ENCODE peak calls at places on chromosomes 3 and 15, in four cellular contexts. R, T, M and F are unnamed samples. For H3K4me1, the result is how much of the 10 kb centered on the place peaks cover.

GRCh38 chr15:28900892-28901586 is 15.3 kb downstream of the APBA2 start:
- DNase-seq in R (no peak), T (no peak), M (no peak), F (no peak)

GRCh38 chr3:122406198-122406597 is 9.7 kb downstream of the WDR5B start:
- DNase-seq in R (no peak), T (no peak), M (no peak), F (no peak)

GRCh38 chr3:68090571-68090970 is 436.2 kb upstream of the SUCLG2 start:
- DNase-seq in R (no peak), T (no peak), M (no peak), F (no peak)

GRCh38 chr3:188212308-188212969 is 58.5 kb downstream of the LPP start:
- DNase-seq in R (peak), T (no peak), M (no peak), F (no peak)

GRCh38 chr15:101121511-101122090 is 130.2 kb downstream of the CHSY1 start:
- DNase-seq in R (no peak), T (no peak), M (peak), F (no peak)

GRCh38 chr15:60840703-60841411 is 361.9 kb upstream of the ICE2 start:
- DNase-seq in R (no peak), T (no peak), M (no peak), F (no peak)

GRCh38 chr3:145272684-145273083 is 888.3 kb downstream of the PLOD2 start:
- DNase-seq in R (no peak), T (no peak), M (no peak), F (no peak)

GRCh38 chr3:152197937-152198336 is 70.8 kb upstream of the MBNL1 start:
- DNase-seq in R (no peak), T (no peak), M (peak), F (no peak)

GRCh38 chr3:32176989-32177701 is 61.3 kb upstream of the CMTM8 start:
- DNase-seq in R (peak), T (peak), M (peak), F (peak)

GRCh38 chr3:105905328-105905727 is 36.5 kb upstream of the CBLB start:
- DNase-seq in R (no peak), T (no peak), M (no peak), F (no peak)

GRCh38 chr3:45753095-45753494 is 43.2 kb downstream of the SLC6A20 start:
- DNase-seq in R (no peak), T (no peak), M (no peak), F (no peak)

GRCh38 chr3:188476930-188477329 is 323.0 kb downstream of the LPP start:
- DNase-seq in R (no peak), T (no peak), M (no peak), F (no peak)

GRCh38 chr3:194133661-194134230 is 2.2 kb upstream of the HES1 start:
- DNase-seq in R (peak), T (no peak), M (peak), F (no peak)

GRCh38 chr3:197475514-197475913 is 80.3 kb downstream of the BDH1 start:
- DNase-seq in R (no peak), T (no peak), M (no peak), F (no peak)

GRCh38 chr3:127027061-127027735 is 44.3 kb downstream of the PLXNA1 start:
- DNase-seq in R (no peak), T (no peak), M (no peak), F (no peak)

GRCh38 chr3:88219138-88219792 is 69.5 kb downstream of the C3orf38 start:
- DNase-seq in R (peak), T (no peak), M (peak), F (no peak)

GRCh38 chr3:106114848-106115247 is 246.0 kb upstream of the CBLB start:
- DNase-seq in R (no peak), T (no peak), M (peak), F (no peak)

GRCh38 chr15:90885432-90886290 is 1.4 kb downstream of the FES start:
- DNase-seq in R (no peak), T (no peak), M (peak), F (no peak)

GRCh38 chr3:63609834-63610233 is 42.6 kb upstream of the SNTN start:
- DNase-seq in R (no peak), T (no peak), M (no peak), F (no peak)

GRCh38 chr3:96200897-96201296 is 613.5 kb upstream of the EPHA6 start:
- DNase-seq in R (no peak), T (no peak), M (no peak), F (no peak)

GRCh38 chr15:49135342-49135857 is 20.0 kb downstream of the COPS2 start:
- DNase-seq in R (no peak), T (no peak), M (no peak), F (no peak)

GRCh38 chr3:38542401-38543298 is 46.5 kb downstream of the EXOG start:
- DNase-seq in R (no peak), T (no peak), M (no peak), F (no peak)

GRCh38 chr15:77419050-77419835 is 661 bp downstream of the PEAK1 start:
- DNase-seq in R (no peak), T (no peak), M (peak), F (no peak)

GRCh38 chr15:81061490-81062235 is 60.9 kb downstream of the TLNRD1 start:
- DNase-seq in R (no peak), T (no peak), M (no peak), F (no peak)

GRCh38 chr3:31305324-31305723 is 227.4 kb upstream of the STT3B start:
- DNase-seq in R (no peak), T (no peak), M (no peak), F (no peak)

GRCh38 chr15:66047321-66048024 is 178.2 kb downstream of the RAB11A start:
- DNase-seq in R (no peak), T (no peak), M (no peak), F (no peak)

GRCh38 chr3:44814751-44815150 is 47.0 kb upstream of the TMEM42 start:
- DNase-seq in R (no peak), T (no peak), M (no peak), F (no peak)

GRCh38 chr3:115789480-115789879 is 166.2 kb downstream of the GAP43 start:
- DNase-seq in R (no peak), T (no peak), M (no peak), F (no peak)
- H3K4me1 ChIP-seq in R (half or more), T (half or more), M (under half), F (under half)

GRCh38 chr15:98838387-98839259 is 169.0 kb downstream of the PGPEP1L start:
- DNase-seq in R (no peak), T (no peak), M (no peak), F (no peak)

GRCh38 chr15:98830034-98830634 is 177.5 kb downstream of the PGPEP1L start:
- DNase-seq in R (no peak), T (no peak), M (no peak), F (no peak)

GRCh38 chr15:98835889-98836288 is 171.7 kb downstream of the PGPEP1L start:
- DNase-seq in R (no peak), T (no peak), M (no peak), F (no peak)

GRCh38 chr15:98840010-98840409 is 167.6 kb downstream of the PGPEP1L start:
- DNase-seq in R (no peak), T (no peak), M (no peak), F (no peak)

DNA sequence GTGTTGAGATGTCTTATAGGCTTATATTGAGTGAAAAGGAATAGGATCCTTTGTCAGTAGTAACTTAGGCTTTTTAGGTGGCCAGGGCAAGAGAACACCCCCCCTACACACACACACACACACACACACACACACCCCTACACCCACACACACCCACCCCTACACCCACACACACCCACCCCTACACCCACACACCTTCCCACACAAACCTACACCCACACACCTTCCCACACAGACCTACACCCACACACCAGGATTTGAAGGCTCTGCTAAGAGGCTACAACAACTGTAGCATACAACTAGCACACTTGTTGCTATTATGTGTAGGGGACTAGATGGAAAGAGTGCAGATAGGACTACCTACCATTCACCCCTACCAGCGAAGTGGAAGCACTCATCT is 172.6 kb downstream of the PGPEP1L start:
- DNase-seq in R (no peak), T (no peak), M (no peak), F (no peak)
- TF ChIP-seq SIN3A in R (no peak), T (no peak), M (no peak), F (no peak)

GRCh38 chr3:182294256-182294655 is 499.0 kb upstream of the ATP11B start:
- DNase-seq in R (no peak), T (no peak), M (no peak), F (no peak)

GRCh38 chr3:182294696-182295095 is 498.6 kb upstream of the ATP11B start:
- DNase-seq in R (no peak), T (no peak), M (no peak), F (no peak)

GRCh38 chr3:182292586-182292985 is 500.7 kb upstream of the ATP11B start:
- DNase-seq in R (no peak), T (no peak), M (no peak), F (no peak)
- TF ChIP-seq TCF7L2 in R (no peak), T (no peak), M (no peak), F (no peak)

DNA sequence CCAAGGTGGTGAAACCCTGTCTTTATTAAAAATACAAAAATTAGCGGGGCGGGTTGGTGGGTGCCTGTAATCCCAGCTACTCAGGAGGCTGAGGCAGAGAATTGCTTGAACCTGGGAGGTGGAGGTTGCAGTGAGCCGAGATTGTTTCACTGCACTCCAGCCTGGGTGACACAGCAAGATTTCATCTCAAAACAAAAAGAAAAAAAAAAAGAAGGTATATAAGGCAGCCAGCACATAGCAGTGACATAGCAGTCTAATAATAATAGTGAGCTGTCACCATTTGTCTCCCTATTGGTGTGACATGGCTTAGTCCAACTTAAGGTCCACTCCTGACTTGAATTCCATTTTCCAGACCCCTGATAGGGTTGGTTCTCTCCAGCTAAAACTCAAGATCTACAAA is 8.8 kb upstream of the LACTB start:
- DNase-seq in R (no peak), T (no peak), M (peak), F (no peak)
- H3K4me1 ChIP-seq in R (under half), T (under half), M (under half), F (under half)

DNA sequence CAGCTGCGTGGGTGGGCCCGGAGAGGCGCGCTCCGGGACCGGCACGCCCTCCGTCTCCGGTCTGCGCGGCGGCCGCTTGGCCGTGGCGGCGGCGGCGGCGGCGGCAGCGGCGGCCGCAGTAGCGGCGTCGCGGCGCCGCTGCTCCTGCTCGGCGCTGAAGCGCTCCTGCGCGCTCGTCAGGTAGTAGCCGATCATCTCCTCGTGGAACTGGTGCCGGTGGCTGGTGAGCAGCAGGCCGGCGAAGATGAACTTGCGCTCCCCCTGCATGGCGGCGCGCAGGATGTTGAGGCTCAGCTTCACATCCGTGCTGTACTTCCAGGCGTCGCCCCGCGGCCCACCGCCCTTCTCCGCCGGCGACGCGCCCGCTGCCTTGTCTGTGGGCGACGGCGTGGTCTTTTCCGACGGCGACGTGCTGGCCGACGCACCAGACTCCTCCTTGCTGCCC is 157.3 kb downstream of the KLF13 start:
- DNase-seq in R (no peak), T (no peak), M (no peak), F (no peak)
- TF ChIP-seq SIN3A in R (no peak), T (no peak), M (no peak), F (no peak)

GRCh38 chr3:189636048-189636447 is 4.9 kb downstream of the TP63 start:
- DNase-seq in R (no peak), T (no peak), M (no peak), F (no peak)
- TF ChIP-seq TCF7L2 in R (no peak), T (no peak), M (no peak), F (no peak)

DNA sequence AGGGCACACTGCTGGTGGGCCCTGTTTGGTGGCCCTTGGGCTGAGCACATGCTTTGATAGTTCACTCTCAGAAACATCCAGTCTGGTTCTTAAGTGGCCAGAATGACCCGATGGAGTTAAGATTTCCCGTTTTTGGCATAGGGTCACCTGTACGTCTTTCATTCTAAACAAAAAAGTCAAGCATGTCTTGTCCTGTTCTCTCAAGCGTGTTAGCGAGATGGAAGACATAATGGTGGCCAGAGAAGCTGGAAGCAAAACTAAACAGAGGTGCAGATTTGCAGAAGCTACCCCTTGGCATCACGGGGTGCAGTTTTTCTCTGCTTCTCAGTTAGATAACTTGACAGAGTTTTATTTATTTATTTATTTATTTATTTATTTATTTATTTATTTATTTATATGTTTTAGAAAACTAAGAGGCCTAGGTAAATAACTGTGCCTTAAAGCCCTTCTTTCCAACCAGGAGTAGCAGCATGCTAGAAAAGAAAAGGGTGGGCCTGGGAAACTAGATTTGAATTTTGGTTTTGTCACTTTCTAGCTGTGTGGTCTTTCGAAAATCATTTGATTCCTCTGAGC is 63.0 kb downstream of the ST6GAL1 start:
- DNase-seq in R (no peak), T (no peak), M (no peak), F (no peak)
- H3K4me1 ChIP-seq in R (under half), T (under half), M (under half), F (under half)

GRCh38 chr3:47347217-47347801 is 33.5 kb upstream of the PTPN23 start:
- DNase-seq in R (no peak), T (no peak), M (peak), F (no peak)
- TF ChIP-seq SIN3A in R (no peak), T (no peak), M (no peak), F (no peak)

DNA sequence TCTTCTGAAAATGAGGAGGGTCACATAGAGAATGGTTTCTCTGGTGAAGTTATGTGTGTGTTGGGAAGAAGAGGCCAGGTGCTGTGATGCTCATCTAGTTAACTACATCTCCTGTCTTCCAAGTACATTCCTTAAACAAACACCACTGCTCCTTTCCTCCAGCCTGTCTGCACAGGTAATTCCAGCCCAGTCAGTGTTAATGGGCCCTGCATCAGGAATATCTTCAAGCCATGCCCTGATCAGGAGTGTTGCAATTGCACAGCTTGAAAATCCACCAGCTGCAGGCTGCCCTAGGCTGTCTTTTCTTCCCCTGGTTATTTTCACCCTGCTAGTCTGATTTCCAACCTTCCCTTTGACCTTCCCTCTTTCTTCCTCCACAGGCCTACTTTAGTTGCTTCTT is 41.9 kb upstream of the LMOD3 start:
- DNase-seq in R (no peak), T (no peak), M (no peak), F (no peak)
- TF ChIP-seq TCF7L2 in R (no peak), T (no peak), M (no peak), F (no peak)